ENCODE peak calls at places on chromosome 19, in eight cellular contexts. I is IMR-90, W is right lobe of liver, Z is tibial nerve, O is lower leg skin, D is breast epithelium, V is Peyer's patch, H is ovary. G is an unnamed sample.

GRCh38 chr19:54256250-54257115 is 590 bp downstream of the LILRB5 start:
- DNase-seq in I (no peak), W (peak; percentile 43), Z (no peak), O (peak; percentile 80), D (no peak), V (no peak), H (no peak), G (no peak)

GRCh38 chr19:23392706-23393105 is 2.6 kb downstream of the ZNF91 start:
- DNase-seq in I (no peak), W (no peak), Z (no peak), O (no peak), D (no peak), V (no peak), H (no peak), G (no peak)

GRCh38 chr19:15296841-15297415 is 35.4 kb downstream of the BRD4 start:
- DNase-seq in I (no peak), W (no peak), Z (no peak), O (no peak), D (no peak), V (no peak), H (no peak), G (no peak)

GRCh38 chr19:13040232-13040915 is 45.1 kb downstream of the NFIX start:
- DNase-seq in I (no peak), W (no peak), Z (no peak), O (no peak), D (no peak), V (no peak), H (no peak), G (no peak)

GRCh38 chr19:44625531-44626066 is 12.2 kb downstream of the IGSF23 start:
- DNase-seq in I (peak; percentile 77), W (no peak), Z (no peak), O (no peak), D (no peak), V (no peak), H (no peak), G (no peak)

GRCh38 chr19:55640043-55640576 is 692 bp upstream of the ZNF580 start:
- DNase-seq in I (peak; percentile 68), W (peak; percentile 77), Z (no peak), O (no peak), D (peak; percentile 71), V (peak; percentile 77), H (peak; percentile 76), G (no peak)

GRCh38 chr19:32870154-32870573 is 597 bp upstream of the SLC7A9 start:
- DNase-seq in I (no peak), W (peak; percentile 75), Z (no peak), O (peak; percentile 72), D (no peak), V (peak; percentile 80), H (no peak), G (no peak)

GRCh38 chr19:56131651-56132050 is 9.4 kb upstream of the ZNF444 start:
- DNase-seq in I (no peak), W (no peak), Z (no peak), O (no peak), D (no peak), V (no peak), H (no peak), G (no peak)

GRCh38 chr19:45526143-45526542 is 18.9 kb downstream of the VASP start:
- DNase-seq in I (peak; percentile 55), W (no peak), Z (no peak), O (no peak), D (no peak), V (peak; percentile 71), H (peak; percentile 87), G (peak; percentile 57)

GRCh38 chr19:43739836-43740235 is 14.9 kb downstream of the SMG9 start:
- DNase-seq in I (no peak), W (no peak), Z (no peak), O (no peak), D (peak; percentile 62), V (peak; percentile 84), H (no peak), G (no peak)

GRCh38 chr19:48490980-48491792 is 20.4 kb downstream of the LMTK3 start:
- DNase-seq in I (no peak), W (no peak), Z (no peak), O (no peak), D (no peak), V (peak; percentile 79), H (peak; percentile 71), G (no peak)

GRCh38 chr19:40347476-40348124 is 597 bp downstream of the C19orf47 start:
- DNase-seq in I (no peak), W (no peak), Z (no peak), O (no peak), D (no peak), V (no peak), H (no peak), G (no peak)

GRCh38 chr19:2815923-2816322 is 3.7 kb upstream of the ZNF554 start:
- DNase-seq in I (no peak), W (no peak), Z (no peak), O (no peak), D (no peak), V (no peak), H (no peak), G (peak; percentile 15)

GRCh38 chr19:48090281-48090802 is 20.3 kb downstream of the PLA2G4C start:
- DNase-seq in I (no peak), W (no peak), Z (no peak), O (no peak), D (peak; percentile 34), V (no peak), H (no peak), G (no peak)

GRCh38 chr19:42524250-42524649 is 4.0 kb downstream of the CEACAM1 start:
- DNase-seq in I (no peak), W (no peak), Z (no peak), O (peak; percentile 76), D (no peak), V (no peak), H (no peak), G (no peak)

GRCh38 chr19:4425531-4425930 is 23.1 kb downstream of the CHAF1A start:
- DNase-seq in I (peak; percentile 96), W (no peak), Z (no peak), O (no peak), D (no peak), V (no peak), H (no peak), G (no peak)

GRCh38 chr19:3538965-3539742 is at the start of gene TEKTIP1:
- DNase-seq in I (no peak), W (no peak), Z (no peak), O (no peak), D (no peak), V (no peak), H (no peak), G (peak; percentile 65)

GRCh38 chr19:39765091-39766076 is 13.3 kb upstream of the LEUTX start:
- DNase-seq in I (peak; percentile 41), W (no peak), Z (no peak), O (no peak), D (no peak), V (no peak), H (peak; percentile 15), G (peak; percentile 32)

DNA sequence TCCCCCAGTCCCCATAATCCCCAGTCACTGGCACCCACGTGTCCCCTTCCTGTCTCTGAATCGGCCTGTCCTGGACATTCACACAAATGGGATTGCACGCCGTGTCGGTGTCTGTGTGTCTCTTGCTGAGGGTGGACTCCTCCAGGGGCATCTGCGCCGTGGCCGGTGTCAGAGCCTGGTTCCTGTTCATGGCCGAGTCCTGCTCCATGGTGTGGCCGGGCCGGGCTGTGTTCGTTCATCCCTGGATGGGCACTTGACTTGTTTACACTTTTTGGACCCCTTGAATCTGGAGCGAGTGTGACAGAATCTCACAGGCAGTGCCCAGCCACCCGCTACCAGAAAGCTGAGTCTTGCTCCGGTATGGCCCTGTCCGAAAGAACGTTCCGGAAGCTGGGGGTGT is 6.2 kb upstream of the MEX3D start:
- DNase-seq in I (no peak), W (no peak), Z (no peak), O (no peak), D (no peak), V (no peak), H (no peak), G (no peak)
- TF ChIP-seq POLR2A in I (no peak), W (no peak), Z (no peak), O (no peak), D (no peak), V (no peak), H (no peak), G (no peak)

GRCh38 chr19:7905859-7906258 is 2.2 kb downstream of the MAP2K7 start:
- DNase-seq in I (no peak), W (no peak), Z (no peak), O (no peak), D (no peak), V (no peak), H (no peak), G (no peak)
- TF ChIP-seq POLR2A in I (no peak), W (no peak), Z (no peak), O (no peak), D (no peak), V (no peak), H (no peak), G (no peak)

DNA sequence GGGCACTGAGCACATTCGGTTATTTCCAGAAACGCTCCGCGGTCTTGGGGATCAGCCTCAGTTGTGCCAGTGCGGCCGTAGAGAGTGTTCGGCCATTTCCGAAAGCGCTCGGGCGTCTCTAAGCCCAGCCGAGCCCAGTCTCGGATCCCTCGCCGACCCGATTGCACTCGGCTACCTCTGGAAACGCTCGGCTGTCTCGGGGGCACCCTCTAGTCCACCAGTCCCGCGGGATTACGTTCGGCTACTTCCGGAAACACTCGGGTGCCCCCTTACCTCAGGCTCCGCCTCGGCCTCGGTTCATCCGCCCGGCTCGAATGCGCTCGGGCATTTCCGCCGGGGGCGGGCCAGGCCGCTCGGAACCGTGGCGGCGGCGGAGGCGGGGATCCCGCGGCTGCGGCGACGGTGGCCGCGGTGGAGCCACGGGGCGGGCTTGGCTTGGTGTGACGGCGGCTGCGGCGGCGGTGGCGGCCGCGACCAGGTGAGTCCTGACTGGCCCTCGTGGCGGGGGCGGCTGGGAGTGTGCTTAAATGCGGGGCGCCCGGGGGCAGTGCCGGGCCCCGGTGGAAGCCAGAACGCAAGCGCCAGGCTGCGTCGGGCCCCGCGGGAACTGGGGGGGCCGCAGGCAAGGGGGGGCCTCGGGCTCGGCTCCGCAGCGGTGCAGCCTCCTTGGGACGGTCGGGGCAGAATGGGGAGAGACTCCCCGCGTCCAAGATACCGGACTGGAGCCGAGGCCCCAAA is at the start of gene PIK3R2:
- DNase-seq in I (peak; percentile 98), W (peak; percentile 100), Z (peak; percentile 100), O (peak; percentile 100), D (peak; percentile 100), V (peak; percentile 99), H (peak; percentile 100), G (peak; percentile 99)
- TF ChIP-seq POLR2A in I (peak; percentile 32), W (peak; percentile 72), Z (peak; percentile 81), O (no peak), D (no peak), V (no peak), H (peak; percentile 49), G (peak; percentile 64)

GRCh38 chr19:5692785-5693194 is 2.7 kb downstream of the RPL36 start:
- DNase-seq in I (no peak), W (peak; percentile 37), Z (no peak), O (no peak), D (no peak), V (no peak), H (no peak), G (no peak)
- TF ChIP-seq POLR2A in I (no peak), W (no peak), Z (no peak), O (no peak), D (no peak), V (no peak), H (no peak), G (no peak)

GRCh38 chr19:6531163-6531955 is 533 bp downstream of the TNFSF9 start:
- DNase-seq in I (no peak), W (no peak), Z (no peak), O (no peak), D (no peak), V (no peak), H (no peak), G (no peak)
- TF ChIP-seq POLR2A in I (no peak), W (no peak), Z (no peak), O (no peak), D (no peak), V (no peak), H (no peak), G (no peak)

GRCh38 chr19:1041835-1042685 is 2.2 kb downstream of the ABCA7 start:
- DNase-seq in I (no peak), W (no peak), Z (no peak), O (peak; percentile 95), D (no peak), V (peak; percentile 90), H (no peak), G (peak; percentile 80)
- TF ChIP-seq POLR2A in I (no peak), W (no peak), Z (no peak), O (no peak), D (no peak), V (no peak), H (no peak), G (no peak)

G was measured in H54.